ENCODE peak calls at places on chromosome 21, in four cellular contexts. One of them, this sample, is unnamed.

GRCh38 chr21:36350282-36350910 is 30.4 kb downstream of the MORC3 start:
- DNase-seq in neural crest cell: no peak
- DNase-seq in fibroblast of lung: peak
- DNase-seq in CD4-positive, alpha-beta T cell: no peak
- DNase-seq in this sample: no peak

GRCh38 chr21:29487154-29487553 is 188.4 kb downstream of the BACH1 start:
- DNase-seq in neural crest cell: no peak
- DNase-seq in fibroblast of lung: no peak
- DNase-seq in CD4-positive, alpha-beta T cell: no peak
- DNase-seq in this sample: no peak

GRCh38 chr21:15309721-15310120 is 244.9 kb upstream of the NRIP1 start:
- DNase-seq in neural crest cell: no peak
- DNase-seq in fibroblast of lung: peak
- DNase-seq in CD4-positive, alpha-beta T cell: no peak
- DNase-seq in this sample: no peak

GRCh38 chr21:36461277-36461917 is 18.5 kb downstream of the CLDN14 start:
- DNase-seq in neural crest cell: no peak
- DNase-seq in fibroblast of lung: no peak
- DNase-seq in CD4-positive, alpha-beta T cell: no peak
- DNase-seq in this sample: no peak

GRCh38 chr21:39439232-39439631 is 6.3 kb downstream of the LCA5L start:
- DNase-seq in neural crest cell: no peak
- DNase-seq in fibroblast of lung: no peak
- DNase-seq in CD4-positive, alpha-beta T cell: no peak
- DNase-seq in this sample: no peak

GRCh38 chr21:38990424-38990794 is 184.7 kb downstream of the ETS2 start:
- DNase-seq in neural crest cell: no peak
- DNase-seq in fibroblast of lung: no peak
- DNase-seq in CD4-positive, alpha-beta T cell: no peak
- DNase-seq in this sample: no peak

GRCh38 chr21:46098303-46099141 is 610 bp downstream of the COL6A2 start:
- DNase-seq in neural crest cell: no peak
- DNase-seq in fibroblast of lung: no peak
- DNase-seq in CD4-positive, alpha-beta T cell: no peak
- DNase-seq in this sample: no peak

GRCh38 chr21:38914531-38915385 is 109.0 kb downstream of the ETS2 start:
- DNase-seq in neural crest cell: no peak
- DNase-seq in fibroblast of lung: peak
- DNase-seq in CD4-positive, alpha-beta T cell: no peak
- DNase-seq in this sample: no peak

GRCh38 chr21:14993072-14993471 is 71.7 kb downstream of the NRIP1 start:
- DNase-seq in neural crest cell: no peak
- DNase-seq in fibroblast of lung: no peak
- DNase-seq in CD4-positive, alpha-beta T cell: no peak
- DNase-seq in this sample: no peak

GRCh38 chr21:35932232-35932911 is 128.0 kb downstream of the SETD4 start:
- DNase-seq in neural crest cell: no peak
- DNase-seq in fibroblast of lung: peak
- DNase-seq in CD4-positive, alpha-beta T cell: no peak
- DNase-seq in this sample: no peak

GRCh38 chr21:46179708-46180078 is 4.6 kb downstream of the SPATC1L start:
- DNase-seq in neural crest cell: no peak
- DNase-seq in fibroblast of lung: no peak
- DNase-seq in CD4-positive, alpha-beta T cell: no peak
- DNase-seq in this sample: no peak

GRCh38 chr21:44752701-44753235 is 41.4 kb upstream of the TSPEAR start:
- DNase-seq in neural crest cell: no peak
- DNase-seq in fibroblast of lung: no peak
- DNase-seq in CD4-positive, alpha-beta T cell: no peak
- DNase-seq in this sample: no peak
- TF ChIP-seq CTCF in neural crest cell: no peak
- TF ChIP-seq CTCF in fibroblast of lung: no peak
- TF ChIP-seq CTCF in CD4-positive, alpha-beta T cell: no peak
- TF ChIP-seq CTCF in this sample: no peak

DNA sequence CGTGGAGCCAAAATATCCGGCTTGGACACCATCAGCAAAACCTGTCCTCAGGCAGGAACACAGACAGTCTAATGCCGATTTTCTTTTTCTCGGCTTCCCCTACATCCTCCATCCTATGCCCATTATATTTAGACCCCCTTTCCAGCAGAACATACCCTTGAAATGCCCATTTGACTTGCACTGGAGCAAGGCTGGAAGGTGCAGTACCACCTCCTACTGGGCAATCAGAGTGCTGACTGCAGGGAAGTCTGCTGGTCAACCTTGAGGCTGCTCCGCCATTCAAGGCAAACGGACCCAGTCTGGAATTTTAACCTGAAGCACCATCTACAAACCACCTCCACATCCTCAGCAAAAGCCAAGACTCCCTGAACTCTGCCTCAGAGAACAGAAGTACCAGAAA is 79.5 kb downstream of the TIAM1 start:
- DNase-seq in neural crest cell: no peak
- DNase-seq in fibroblast of lung: no peak
- DNase-seq in CD4-positive, alpha-beta T cell: no peak
- DNase-seq in this sample: no peak
- TF ChIP-seq CTCF in neural crest cell: no peak
- TF ChIP-seq CTCF in fibroblast of lung: peak
- TF ChIP-seq CTCF in CD4-positive, alpha-beta T cell: no peak
- TF ChIP-seq CTCF in this sample: no peak

DNA sequence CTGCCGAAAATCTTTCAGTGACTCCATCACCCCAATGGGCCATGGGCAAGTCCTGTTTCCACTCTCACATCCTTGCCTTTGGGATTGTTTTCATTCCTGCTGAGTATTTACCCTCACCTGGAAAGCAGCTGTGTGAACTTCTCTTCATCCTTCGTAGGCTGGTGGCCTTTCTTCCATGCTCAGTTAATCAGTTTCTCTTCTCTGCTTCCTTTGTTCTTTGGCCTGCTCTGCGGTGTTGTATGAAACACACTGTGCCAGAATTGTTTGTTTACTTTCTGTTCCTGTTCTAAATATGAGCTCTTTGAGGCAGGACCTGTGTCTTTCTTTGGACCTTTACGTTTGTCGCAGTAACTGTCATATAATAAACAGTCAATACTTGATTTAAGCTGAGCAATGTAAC is 48.6 kb downstream of the ITSN1 start:
- DNase-seq in neural crest cell: no peak
- DNase-seq in fibroblast of lung: no peak
- DNase-seq in CD4-positive, alpha-beta T cell: no peak
- DNase-seq in this sample: no peak
- TF ChIP-seq CTCF in neural crest cell: no peak
- TF ChIP-seq CTCF in fibroblast of lung: no peak
- TF ChIP-seq CTCF in CD4-positive, alpha-beta T cell: no peak
- TF ChIP-seq CTCF in this sample: no peak

DNA sequence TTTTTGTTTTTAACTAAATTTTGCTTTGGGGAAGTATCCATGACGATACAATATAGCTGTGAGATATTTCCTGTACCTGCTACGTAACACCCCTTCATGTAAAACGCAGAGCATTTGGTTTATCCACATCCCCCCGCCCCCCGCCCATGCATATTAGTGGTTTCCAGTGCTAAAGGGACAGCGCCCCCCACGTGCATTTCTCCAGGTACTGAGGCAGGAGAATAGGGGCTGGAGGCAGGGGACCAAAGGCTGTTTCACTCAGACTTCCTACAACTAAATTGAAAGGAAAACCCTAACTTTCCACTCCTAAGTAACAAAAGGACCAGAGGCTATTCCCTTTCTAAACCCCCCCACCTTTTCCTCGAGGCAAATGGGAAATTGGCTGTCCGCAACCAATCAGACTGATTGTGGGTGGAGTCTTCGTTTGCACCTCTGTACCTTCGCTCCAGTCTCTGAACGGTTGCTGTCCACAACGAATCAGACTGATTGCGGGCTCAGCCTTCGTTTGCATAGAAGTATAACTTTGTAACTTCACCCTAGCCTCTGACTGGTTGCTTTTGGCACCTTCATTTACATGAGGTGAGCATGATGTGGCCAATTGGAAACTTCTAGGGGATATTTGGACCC is 12.2 kb upstream of the RIPK4 start:
- DNase-seq in neural crest cell: no peak
- DNase-seq in fibroblast of lung: no peak
- DNase-seq in CD4-positive, alpha-beta T cell: no peak
- DNase-seq in this sample: no peak
- TF ChIP-seq CTCF in neural crest cell: no peak
- TF ChIP-seq CTCF in fibroblast of lung: no peak
- TF ChIP-seq CTCF in CD4-positive, alpha-beta T cell: no peak
- TF ChIP-seq CTCF in this sample: no peak